ENCODE peak calls at places on chromosomes 12 and 14, in eight cellular contexts. E is neural progenitor cell, Y is prostate gland, Q is kidney epithelial cell, S is GM12865, K is GM12864, R is fibroblast of lung, U is hepatocyte. X is an unnamed sample.
A peak's percentile ranks its signal among the peaks of the same experiment; 100 is the strongest.

GRCh38 chr14:24013654-24014514 is 25.2 kb downstream of the DHRS4L2 start:
- DNase-seq in Y (peak; percentile 59), E (peak; percentile 75), S (peak; percentile 80), U (peak; percentile 76), K (peak; percentile 59), Q (peak; percentile 10), R (peak; percentile 76), X (peak; percentile 75)

GRCh38 chr14:68510951-68511726 is 281.7 kb downstream of the ZFP36L1 start:
- DNase-seq in U (no peak), R (no peak), K (no peak), Q (no peak), Y (no peak), S (no peak), E (no peak), X (no peak)

GRCh38 chr14:79016828-79017505 is 846.8 kb downstream of the NRXN3 start:
- DNase-seq in Y (no peak), K (no peak), Q (peak; percentile 35), R (peak; percentile 77), E (no peak), U (peak; percentile 18), S (no peak), X (no peak)

GRCh38 chr12:95269892-95270291 is 52.3 kb downstream of the VEZT start:
- DNase-seq in Q (no peak), E (no peak), S (no peak), Y (no peak), K (no peak), R (no peak), U (no peak), X (no peak)

GRCh38 chr12:56020437-56021189 is at the start of gene IKZF4:
- DNase-seq in S (no peak), U (peak; percentile 79), Q (no peak), K (no peak), R (peak; percentile 94), E (peak; percentile 80), Y (no peak), X (no peak)

GRCh38 chr12:52395761-52396434 is 10.2 kb downstream of the KRT82 start:
- DNase-seq in K (no peak), U (peak; percentile 47), R (no peak), E (peak; percentile 54), Q (no peak), Y (no peak), S (peak; percentile 11), X (no peak)

GRCh38 chr14:67358914-67359313 is 690 bp downstream of the ATP6V1D start:
- DNase-seq in R (no peak), U (peak; percentile 31), E (peak; percentile 47), Q (no peak), S (peak; percentile 3), Y (no peak), K (no peak), X (no peak)

GRCh38 chr12:132154341-132154761 is 10.1 kb downstream of the NOC4L start:
- DNase-seq in S (no peak), E (peak; percentile 33), R (no peak), Q (no peak), K (no peak), Y (no peak), U (no peak), X (no peak)

GRCh38 chr12:53991077-53991460 is 6.1 kb downstream of the HOXC10 start:
- DNase-seq in E (no peak), S (no peak), K (no peak), U (no peak), Y (no peak), R (no peak), Q (no peak), X (no peak)

DNA sequence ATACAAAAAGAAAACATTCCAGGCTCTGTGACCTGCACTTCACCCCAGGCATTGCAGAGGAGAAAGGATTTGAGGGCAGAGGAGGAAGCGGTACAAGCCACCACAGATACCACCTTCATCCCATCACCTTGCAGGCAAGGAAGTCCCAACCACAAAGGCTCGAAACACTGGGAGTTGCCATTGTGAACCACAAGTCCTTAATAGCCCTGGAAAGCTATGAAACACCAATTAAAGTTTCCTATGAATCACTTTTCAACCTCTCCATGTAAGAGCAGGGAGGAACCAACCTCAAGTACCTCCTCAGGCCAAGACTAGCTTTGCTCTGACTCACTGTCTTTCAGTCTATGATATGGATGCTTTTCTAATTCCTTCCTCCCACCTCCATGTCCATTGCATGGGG is 27.0 kb downstream of the MAP3K9 start:
- DNase-seq in Y (no peak), S (no peak), Q (peak; percentile 97), E (no peak), R (no peak), K (no peak), U (no peak), X (peak; percentile 79)
- H3K4me3 ChIP-seq in Y (no peak overlapping the region), S (no peak overlapping the region), Q (no peak overlapping the region), E (no peak overlapping the region), R (no peak overlapping the region), K (no peak overlapping the region), U (no peak overlapping the region), X (no peak overlapping the region)

GRCh38 chr12:133202493-133203343 is 21.4 kb downstream of the ZNF268 start:
- DNase-seq in R (peak; percentile 28), S (no peak), E (no peak), Q (no peak), U (no peak), Y (no peak), K (no peak), X (no peak)
- H3K4me3 ChIP-seq in R (no peak overlapping the region), S (no peak overlapping the region), E (peak overlapping the region; percentile 21), Q (no peak overlapping the region), U (peak overlapping the region; percentile 27), Y (no peak overlapping the region), K (no peak overlapping the region), X (no peak overlapping the region)

GRCh38 chr12:47819544-47819901 is 180 bp downstream of the HDAC7 start:
- DNase-seq in K (no peak), U (no peak), Y (no peak), R (no peak), Q (no peak), S (no peak), E (no peak), X (no peak)

GRCh38 chr12:47818007-47818376 is 1.7 kb downstream of the HDAC7 start:
- DNase-seq in Q (no peak), U (no peak), R (no peak), K (no peak), Y (no peak), E (no peak), S (no peak), X (no peak)

GRCh38 chr12:47818701-47819543 is 781 bp downstream of the HDAC7 start:
- DNase-seq in Q (no peak), U (peak; percentile 71), Y (no peak), S (peak; percentile 50), K (no peak), R (no peak), E (peak; percentile 85), X (no peak)

GRCh38 chr12:47817272-47818006 is 2.3 kb downstream of the HDAC7 start:
- DNase-seq in K (no peak), U (peak; percentile 50), Y (no peak), Q (no peak), S (no peak), E (peak; percentile 46), R (no peak), X (no peak)

DNA sequence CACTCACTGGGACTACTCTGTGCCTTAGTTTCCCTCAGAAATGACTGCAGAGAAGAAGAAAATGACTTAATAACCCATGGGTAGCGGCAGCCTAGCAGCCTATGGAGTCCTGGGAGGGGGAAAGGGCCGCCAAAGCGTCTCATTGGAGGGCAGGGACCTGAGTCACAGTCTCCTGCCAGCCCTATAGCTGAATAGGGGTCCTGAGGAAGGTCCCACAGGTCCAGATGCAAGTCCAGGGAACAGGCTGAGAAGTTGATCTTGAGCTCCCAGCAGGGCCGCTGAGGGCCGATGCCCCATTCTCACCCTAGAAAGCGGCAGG is 1.4 kb downstream of the HDAC7 start:
- DNase-seq in Y (no peak), E (no peak), Q (no peak), K (no peak), R (no peak), U (no peak), S (no peak), X (no peak)
- H3K4me3 ChIP-seq in Y (peak overlapping the region; percentile 71), E (no peak overlapping the region), Q (peak overlapping the region; percentile 78), K (peak overlapping the region; percentile 63), R (peak overlapping the region; percentile 74), U (peak overlapping the region; percentile 51), S (peak overlapping the region; percentile 54), X (peak overlapping the region; percentile 81)

GRCh38 chr12:110543252-110543959 is 39.7 kb downstream of the PPTC7 start:
- DNase-seq in S (peak; percentile 74), Y (peak; percentile 96), K (peak; percentile 54), Q (no peak), U (peak; percentile 58), E (no peak), R (peak; percentile 96), X (no peak)

GRCh38 chr12:110545812-110546211 is 37.3 kb downstream of the PPTC7 start:
- DNase-seq in K (no peak), S (no peak), U (no peak), E (no peak), Y (no peak), Q (no peak), R (no peak), X (no peak)

GRCh38 chr12:110546339-110546738 is 36.8 kb downstream of the PPTC7 start:
- DNase-seq in E (no peak), U (peak; percentile 8), Y (no peak), S (no peak), K (no peak), R (peak; percentile 93), Q (peak; percentile 72), X (no peak)

GRCh38 chr12:110547090-110547489 is 36.0 kb downstream of the PPTC7 start:
- DNase-seq in Q (no peak), E (no peak), R (no peak), K (no peak), S (no peak), U (no peak), Y (no peak), X (no peak)

DNA sequence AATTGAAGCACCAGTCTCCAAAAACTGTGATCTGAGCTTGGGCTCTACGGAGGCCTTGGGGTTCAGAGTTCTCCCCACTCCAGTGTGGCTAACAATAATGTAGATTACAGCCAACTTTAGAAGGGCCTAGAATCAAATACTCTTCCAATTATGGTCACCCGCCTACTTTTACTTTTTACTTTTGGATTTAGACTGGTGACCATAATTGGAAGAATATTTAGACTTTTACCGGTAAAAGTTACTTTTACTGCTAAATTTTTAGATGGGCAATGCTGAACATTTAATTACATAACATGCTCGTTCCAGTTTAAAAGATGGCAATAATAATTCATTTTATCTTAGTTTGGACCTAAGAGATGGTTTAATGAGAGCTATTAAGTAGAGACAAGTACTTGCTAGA is 39.2 kb downstream of the PPTC7 start:
- DNase-seq in K (no peak), U (no peak), S (no peak), R (no peak), Y (no peak), Q (no peak), E (no peak), X (no peak)
- H3K4me3 ChIP-seq in K (no peak overlapping the region), U (no peak overlapping the region), S (no peak overlapping the region), R (no peak overlapping the region), Y (no peak overlapping the region), Q (no peak overlapping the region), E (no peak overlapping the region), X (no peak overlapping the region)

GRCh38 chr12:16881986-16882385 is 276.0 kb upstream of the LMO3 start:
- DNase-seq in Q (no peak), Y (no peak), R (no peak), K (no peak), E (no peak), U (no peak), S (no peak), X (no peak)
- H3K4me3 ChIP-seq in Q (no peak overlapping the region), Y (no peak overlapping the region), R (no peak overlapping the region), K (no peak overlapping the region), E (no peak overlapping the region), U (no peak overlapping the region), S (no peak overlapping the region), X (no peak overlapping the region)